ENCODE peak calls at places on chromosome 2, in seven cellular contexts. One of them, this sample, is unnamed.

GRCh38 chr2:227413371-227413770 is 25.6 kb upstream of the SCYGR1 start:
- DNase-seq in heart right ventricle: no peak
- DNase-seq in IMR-90: no peak
- DNase-seq in lower lobe of right lung: no peak
- DNase-seq in fibroblast of villous mesenchyme: no peak
- DNase-seq in psoas muscle: no peak
- DNase-seq in uterus: no peak
- DNase-seq in this sample: no peak

GRCh38 chr2:240672076-240672700 is 10.5 kb downstream of the AQP12B start:
- DNase-seq in heart right ventricle: no peak
- DNase-seq in fibroblast of villous mesenchyme: no peak
- DNase-seq in psoas muscle: no peak
- DNase-seq in IMR-90: no peak
- DNase-seq in uterus: no peak
- DNase-seq in lower lobe of right lung: no peak
- DNase-seq in this sample: no peak

GRCh38 chr2:19837235-19837766 is 64.5 kb downstream of the TTC32 start:
- DNase-seq in heart right ventricle: no peak
- DNase-seq in lower lobe of right lung: no peak
- DNase-seq in IMR-90: no peak
- DNase-seq in fibroblast of villous mesenchyme: no peak
- DNase-seq in psoas muscle: no peak
- DNase-seq in uterus: no peak
- DNase-seq in this sample: peak; percentile 29

GRCh38 chr2:69549421-69549820 is 94.1 kb downstream of the AAK1 start:
- DNase-seq in psoas muscle: no peak
- DNase-seq in heart right ventricle: no peak
- DNase-seq in lower lobe of right lung: no peak
- DNase-seq in fibroblast of villous mesenchyme: peak; percentile 53
- DNase-seq in IMR-90: peak; percentile 64
- DNase-seq in uterus: no peak
- DNase-seq in this sample: no peak

GRCh38 chr2:238494573-238494961 is 67.8 kb downstream of the ASB1 start:
- DNase-seq in lower lobe of right lung: no peak
- DNase-seq in psoas muscle: peak; percentile 31
- DNase-seq in IMR-90: no peak
- DNase-seq in heart right ventricle: no peak
- DNase-seq in uterus: no peak
- DNase-seq in fibroblast of villous mesenchyme: no peak
- DNase-seq in this sample: no peak

GRCh38 chr2:32249731-32250236 is 14.9 kb downstream of the NLRC4 start:
- DNase-seq in IMR-90: no peak
- DNase-seq in uterus: no peak
- DNase-seq in lower lobe of right lung: no peak
- DNase-seq in heart right ventricle: no peak
- DNase-seq in fibroblast of villous mesenchyme: peak; percentile 37
- DNase-seq in psoas muscle: no peak
- DNase-seq in this sample: no peak

GRCh38 chr2:69390001-69390400 is 3.0 kb upstream of the GFPT1 start:
- DNase-seq in IMR-90: no peak
- DNase-seq in psoas muscle: no peak
- DNase-seq in uterus: no peak
- DNase-seq in lower lobe of right lung: no peak
- DNase-seq in fibroblast of villous mesenchyme: peak; percentile 27
- DNase-seq in heart right ventricle: no peak
- DNase-seq in this sample: no peak

GRCh38 chr2:240579771-240580614 is 6.5 kb upstream of the CAPN10 start:
- DNase-seq in IMR-90: peak; percentile 89
- DNase-seq in psoas muscle: peak; percentile 71
- DNase-seq in lower lobe of right lung: peak; percentile 89
- DNase-seq in uterus: peak; percentile 56
- DNase-seq in fibroblast of villous mesenchyme: peak; percentile 95
- DNase-seq in heart right ventricle: no peak
- DNase-seq in this sample: no peak

GRCh38 chr2:208069186-208069585 is 43.9 kb upstream of the PLEKHM3 start:
- DNase-seq in lower lobe of right lung: no peak
- DNase-seq in fibroblast of villous mesenchyme: no peak
- DNase-seq in IMR-90: peak; percentile 17
- DNase-seq in uterus: no peak
- DNase-seq in psoas muscle: no peak
- DNase-seq in heart right ventricle: no peak
- DNase-seq in this sample: no peak

GRCh38 chr2:226031962-226032441 is 632.5 kb downstream of the NYAP2 start:
- DNase-seq in psoas muscle: no peak
- DNase-seq in IMR-90: peak; percentile 44
- DNase-seq in heart right ventricle: no peak
- DNase-seq in uterus: no peak
- DNase-seq in lower lobe of right lung: no peak
- DNase-seq in fibroblast of villous mesenchyme: no peak
- DNase-seq in this sample: no peak

GRCh38 chr2:172079838-172080640 is 5.3 kb upstream of the DLX1 start:
- DNase-seq in psoas muscle: no peak
- DNase-seq in IMR-90: peak; percentile 22
- DNase-seq in lower lobe of right lung: no peak
- DNase-seq in uterus: no peak
- DNase-seq in fibroblast of villous mesenchyme: no peak
- DNase-seq in heart right ventricle: no peak
- DNase-seq in this sample: no peak

GRCh38 chr2:209380278-209380677 is 43.6 kb upstream of the MAP2 start:
- DNase-seq in IMR-90: no peak
- DNase-seq in psoas muscle: no peak
- DNase-seq in lower lobe of right lung: no peak
- DNase-seq in heart right ventricle: no peak
- DNase-seq in uterus: no peak
- DNase-seq in fibroblast of villous mesenchyme: no peak
- DNase-seq in this sample: no peak

GRCh38 chr2:127423880-127424279 is 5.7 kb downstream of the PROC start:
- DNase-seq in uterus: no peak
- DNase-seq in heart right ventricle: no peak
- DNase-seq in fibroblast of villous mesenchyme: no peak
- DNase-seq in psoas muscle: no peak
- DNase-seq in lower lobe of right lung: no peak
- DNase-seq in IMR-90: no peak
- DNase-seq in this sample: no peak

GRCh38 chr2:105674406-105674805 is 70.3 kb upstream of the NCK2 start:
- DNase-seq in lower lobe of right lung: no peak
- DNase-seq in heart right ventricle: peak; percentile 58
- DNase-seq in psoas muscle: no peak
- DNase-seq in IMR-90: no peak
- DNase-seq in uterus: peak; percentile 19
- DNase-seq in fibroblast of villous mesenchyme: peak; percentile 38
- DNase-seq in this sample: no peak

GRCh38 chr2:37645363-37645762 is 26.1 kb downstream of the CDC42EP3 start:
- DNase-seq in psoas muscle: no peak
- DNase-seq in lower lobe of right lung: peak; percentile 10
- DNase-seq in uterus: no peak
- DNase-seq in heart right ventricle: no peak
- DNase-seq in IMR-90: peak; percentile 72
- DNase-seq in fibroblast of villous mesenchyme: no peak
- DNase-seq in this sample: no peak

GRCh38 chr2:233245406-233245805 is 6.1 kb upstream of the ATG16L1 start:
- DNase-seq in uterus: no peak
- DNase-seq in psoas muscle: no peak
- DNase-seq in IMR-90: no peak
- DNase-seq in fibroblast of villous mesenchyme: no peak
- DNase-seq in lower lobe of right lung: no peak
- DNase-seq in heart right ventricle: no peak
- DNase-seq in this sample: no peak

GRCh38 chr2:26816893-26817292 is 31.0 kb downstream of the CENPA start:
- DNase-seq in lower lobe of right lung: no peak
- DNase-seq in IMR-90: no peak
- DNase-seq in heart right ventricle: no peak
- DNase-seq in psoas muscle: no peak
- DNase-seq in fibroblast of villous mesenchyme: no peak
- DNase-seq in uterus: no peak
- DNase-seq in this sample: no peak

GRCh38 chr2:165471349-165471975 is 2.0 kb downstream of the CSRNP3 start:
- DNase-seq in IMR-90: no peak
- DNase-seq in uterus: no peak
- DNase-seq in psoas muscle: no peak
- DNase-seq in heart right ventricle: no peak
- DNase-seq in lower lobe of right lung: no peak
- DNase-seq in fibroblast of villous mesenchyme: no peak
- DNase-seq in this sample: no peak

GRCh38 chr2:24123212-24124002 is at the start of the genes FAM228B and PFN4:
- DNase-seq in lower lobe of right lung: peak; percentile 93
- DNase-seq in psoas muscle: peak; percentile 95
- DNase-seq in heart right ventricle: peak; percentile 92
- DNase-seq in IMR-90: peak; percentile 76
- DNase-seq in fibroblast of villous mesenchyme: peak; percentile 85
- DNase-seq in uterus: peak; percentile 87
- DNase-seq in this sample: peak; percentile 83

GRCh38 chr2:167509585-167509984 is 621.3 kb downstream of the XIRP2 start:
- DNase-seq in fibroblast of villous mesenchyme: peak; percentile 14
- DNase-seq in uterus: no peak
- DNase-seq in heart right ventricle: no peak
- DNase-seq in lower lobe of right lung: no peak
- DNase-seq in IMR-90: peak; percentile 81
- DNase-seq in psoas muscle: no peak
- DNase-seq in this sample: no peak

GRCh38 chr2:21427606-21428005 is 303.8 kb downstream of the TDRD15 start:
- DNase-seq in IMR-90: no peak
- DNase-seq in lower lobe of right lung: no peak
- DNase-seq in psoas muscle: no peak
- DNase-seq in uterus: no peak
- DNase-seq in fibroblast of villous mesenchyme: peak; percentile 29
- DNase-seq in heart right ventricle: no peak
- DNase-seq in this sample: no peak

GRCh38 chr2:181312515-181312927 is 144.7 kb upstream of the ITGA4 start:
- DNase-seq in uterus: no peak
- DNase-seq in IMR-90: no peak
- DNase-seq in fibroblast of villous mesenchyme: no peak
- DNase-seq in heart right ventricle: no peak
- DNase-seq in lower lobe of right lung: no peak
- DNase-seq in psoas muscle: no peak
- DNase-seq in this sample: no peak

DNA sequence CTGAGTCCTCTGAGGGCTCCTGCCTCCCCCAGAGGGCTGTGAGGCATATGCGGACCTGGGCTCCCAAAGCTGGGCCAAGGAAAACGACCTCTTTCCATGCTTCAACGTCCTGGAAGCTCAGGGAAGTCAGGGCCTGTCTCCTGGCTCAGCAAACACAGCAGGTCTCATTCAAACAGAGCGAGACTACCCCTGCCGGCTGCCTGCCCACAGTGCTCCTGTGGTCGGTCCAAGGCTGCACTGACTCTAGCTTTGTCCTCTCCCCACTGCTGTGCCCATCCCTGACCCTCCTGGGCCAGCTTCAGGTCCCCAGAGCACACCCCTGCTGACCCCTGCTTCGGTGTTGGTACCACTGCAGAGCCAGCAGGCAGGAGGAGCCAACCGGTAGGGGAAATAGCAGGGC is 79.6 kb downstream of the PDCL3 start:
- DNase-seq in psoas muscle: no peak
- DNase-seq in uterus: no peak
- DNase-seq in lower lobe of right lung: no peak
- DNase-seq in heart right ventricle: no peak
- DNase-seq in fibroblast of villous mesenchyme: no peak
- DNase-seq in IMR-90: no peak
- DNase-seq in this sample: no peak
- TF ChIP-seq CTCF in psoas muscle: no peak
- TF ChIP-seq CTCF in uterus: no peak
- TF ChIP-seq CTCF in lower lobe of right lung: no peak
- TF ChIP-seq CTCF in heart right ventricle: no peak
- TF ChIP-seq CTCF in fibroblast of villous mesenchyme: no peak
- TF ChIP-seq CTCF in IMR-90: no peak
- TF ChIP-seq CTCF in this sample: no peak

GRCh38 chr2:55157474-55157884 is 74.6 kb downstream of the CLHC1 start:
- DNase-seq in fibroblast of villous mesenchyme: peak; percentile 64
- DNase-seq in uterus: no peak
- DNase-seq in psoas muscle: no peak
- DNase-seq in heart right ventricle: no peak
- DNase-seq in IMR-90: peak; percentile 63
- DNase-seq in lower lobe of right lung: no peak
- DNase-seq in this sample: no peak
- TF ChIP-seq CTCF in fibroblast of villous mesenchyme: peak; percentile 10
- TF ChIP-seq CTCF in uterus: no peak
- TF ChIP-seq CTCF in psoas muscle: peak; percentile 5
- TF ChIP-seq CTCF in heart right ventricle: no peak
- TF ChIP-seq CTCF in IMR-90: peak; percentile 24
- TF ChIP-seq CTCF in lower lobe of right lung: peak; percentile 12
- TF ChIP-seq CTCF in this sample: no peak

DNA sequence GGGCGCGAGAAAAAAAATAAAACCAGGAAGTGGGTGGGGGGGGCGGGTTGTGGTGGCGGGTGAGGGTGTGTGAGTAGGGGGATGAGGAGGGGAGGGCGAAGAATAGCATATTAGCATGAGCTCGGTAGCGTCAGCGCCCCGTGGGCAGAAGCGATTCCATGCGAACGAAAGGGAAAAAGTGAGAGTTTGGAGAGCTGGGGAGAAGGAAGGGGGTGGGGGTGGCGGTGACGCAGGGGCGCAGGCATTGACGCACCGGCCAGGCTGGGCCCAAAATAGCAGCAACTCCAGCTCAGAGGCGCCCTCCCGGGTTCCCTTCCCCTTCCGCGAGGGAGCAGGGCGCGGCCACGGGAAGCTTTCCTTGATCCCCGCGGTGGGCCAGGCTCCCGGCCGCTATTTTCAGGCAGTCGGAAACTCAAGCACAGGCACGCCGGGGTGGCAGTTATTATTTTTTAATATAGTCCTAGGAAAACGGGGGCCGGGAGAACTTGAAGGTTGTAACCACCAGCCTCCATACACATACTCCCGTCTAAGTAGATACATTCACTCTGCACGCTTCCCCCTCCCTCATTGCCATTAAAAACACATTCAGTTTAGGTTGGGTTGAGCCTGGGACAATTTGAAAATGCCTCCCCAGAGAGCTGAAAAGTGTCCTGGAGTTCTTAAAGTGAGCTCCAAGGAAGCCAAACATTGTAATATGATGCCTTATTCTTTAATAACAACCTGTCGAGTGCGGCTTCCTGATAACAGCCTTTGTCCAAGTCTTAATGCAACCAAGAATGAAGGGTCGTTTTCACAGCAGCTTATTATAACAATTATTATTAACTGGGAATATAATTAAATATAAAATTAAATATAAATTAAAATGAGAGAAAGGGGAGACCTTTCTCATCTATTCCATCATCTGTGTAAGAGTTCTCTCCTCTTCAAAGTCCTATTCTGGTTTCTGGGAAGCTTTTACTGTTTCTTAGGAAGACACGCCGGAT is 2.3 kb upstream of the NR4A2 start:
- DNase-seq in lower lobe of right lung: peak; percentile 92
- DNase-seq in uterus: peak; percentile 92
- DNase-seq in heart right ventricle: peak; percentile 97
- DNase-seq in IMR-90: peak; percentile 94
- DNase-seq in fibroblast of villous mesenchyme: peak; percentile 96
- DNase-seq in psoas muscle: peak; percentile 96
- DNase-seq in this sample: no peak
- TF ChIP-seq CTCF in lower lobe of right lung: peak; percentile 15
- TF ChIP-seq CTCF in uterus: peak; percentile 32
- TF ChIP-seq CTCF in heart right ventricle: no peak
- TF ChIP-seq CTCF in IMR-90: peak; percentile 37
- TF ChIP-seq CTCF in fibroblast of villous mesenchyme: peak; percentile 5
- TF ChIP-seq CTCF in psoas muscle: no peak
- TF ChIP-seq CTCF in this sample: no peak

DNA sequence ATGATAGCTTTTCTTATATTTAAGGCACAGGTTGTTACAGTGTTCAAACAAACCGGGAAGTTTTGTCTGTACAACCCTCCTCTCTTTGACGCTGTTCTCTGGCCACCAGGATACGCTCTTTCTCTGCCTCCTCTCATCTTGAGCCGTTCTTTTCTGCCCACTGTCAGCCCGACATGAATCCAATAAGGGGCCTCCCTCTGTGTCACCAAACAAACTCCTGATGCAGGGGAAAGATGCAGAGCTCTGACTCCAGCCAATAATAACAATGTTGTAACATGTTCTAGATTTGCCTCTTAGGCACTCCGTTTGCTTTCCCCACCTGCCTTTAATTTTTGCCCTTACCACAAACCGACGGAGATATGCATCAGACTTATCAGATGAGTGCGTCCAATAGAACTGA is 449.3 kb downstream of the SLC4A3 start:
- DNase-seq in uterus: no peak
- DNase-seq in fibroblast of villous mesenchyme: peak; percentile 75
- DNase-seq in IMR-90: peak; percentile 42
- DNase-seq in psoas muscle: no peak
- DNase-seq in lower lobe of right lung: no peak
- DNase-seq in heart right ventricle: peak; percentile 7
- DNase-seq in this sample: no peak
- TF ChIP-seq CTCF in uterus: no peak
- TF ChIP-seq CTCF in fibroblast of villous mesenchyme: peak; percentile 47
- TF ChIP-seq CTCF in IMR-90: peak; percentile 20
- TF ChIP-seq CTCF in psoas muscle: no peak
- TF ChIP-seq CTCF in lower lobe of right lung: no peak
- TF ChIP-seq CTCF in heart right ventricle: no peak
- TF ChIP-seq CTCF in this sample: peak; percentile 57